ENCODE peak calls at places on chromosomes 13 and 19, in four cellular contexts. H, U, K and M are unnamed samples.
A peak's percentile ranks its signal among the peaks of the same experiment; 100 is the strongest.

GRCh38 chr13:28449826-28450773 is 44.8 kb downstream of the FLT1 start:
- DNase-seq in U (no peak), K (peak; percentile 10), H (peak; percentile 81), M (peak; percentile 58)

GRCh38 chr13:62432906-62433305 is 1017.3 kb upstream of the PCDH20 start:
- DNase-seq in H (no peak), K (no peak), U (no peak), M (no peak)

GRCh38 chr13:93147946-93148345 is 78.7 kb upstream of the GPC6 start:
- DNase-seq in U (no peak), K (no peak), H (no peak), M (no peak)

GRCh38 chr19:38686530-38686888 is 39.1 kb downstream of the ACTN4 start:
- DNase-seq in H (no peak), U (no peak), K (no peak), M (no peak)

GRCh38 chr19:10625003-10625761 is at the start of gene SLC44A2:
- DNase-seq in H (peak; percentile 54), K (peak; percentile 51), U (peak; percentile 55), M (peak; percentile 80)

GRCh38 chr19:46404039-46404883 is 9.1 kb downstream of the CCDC8 start:
- DNase-seq in K (peak; percentile 59), U (peak; percentile 41), H (peak; percentile 71), M (peak; percentile 84)

GRCh38 chr13:57624565-57625435 is 6.7 kb upstream of the PCDH17 start:
- DNase-seq in H (peak; percentile 42), K (peak; percentile 60), U (peak; percentile 76), M (peak; percentile 8)

GRCh38 chr13:66887088-66887487 is 343.0 kb downstream of the PCDH9 start:
- DNase-seq in U (peak; percentile 48), K (peak; percentile 52), H (no peak), M (peak; percentile 9)

GRCh38 chr19:40597329-40597838 is 3.8 kb upstream of the LTBP4 start:
- DNase-seq in U (no peak), H (no peak), K (no peak), M (no peak)

DNA sequence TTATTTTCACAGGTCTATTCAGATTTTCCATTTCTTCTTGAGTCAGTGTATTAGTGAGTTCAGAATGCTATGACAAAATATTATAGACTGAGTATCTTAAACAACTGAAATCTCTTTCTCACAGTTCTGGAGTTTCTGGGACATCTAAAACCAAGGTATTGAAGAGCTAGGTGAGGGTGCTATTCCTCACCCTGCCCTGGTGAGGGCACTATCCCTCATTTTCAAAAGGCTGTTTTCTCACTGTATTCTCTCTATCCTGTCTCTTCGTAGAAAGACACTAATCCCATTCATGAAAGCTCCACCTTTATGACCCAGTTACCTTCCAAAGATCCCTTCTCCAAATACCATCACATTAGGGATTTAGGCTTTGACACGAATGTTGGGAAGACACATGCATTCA is 1617.1 kb downstream of the PCDH9 start:
- DNase-seq in K (no peak), H (no peak), U (no peak), M (no peak)
- TF ChIP-seq CTCF in K (peak; percentile 18), H (no peak), U (peak; percentile 15), M (peak; percentile 16)

DNA sequence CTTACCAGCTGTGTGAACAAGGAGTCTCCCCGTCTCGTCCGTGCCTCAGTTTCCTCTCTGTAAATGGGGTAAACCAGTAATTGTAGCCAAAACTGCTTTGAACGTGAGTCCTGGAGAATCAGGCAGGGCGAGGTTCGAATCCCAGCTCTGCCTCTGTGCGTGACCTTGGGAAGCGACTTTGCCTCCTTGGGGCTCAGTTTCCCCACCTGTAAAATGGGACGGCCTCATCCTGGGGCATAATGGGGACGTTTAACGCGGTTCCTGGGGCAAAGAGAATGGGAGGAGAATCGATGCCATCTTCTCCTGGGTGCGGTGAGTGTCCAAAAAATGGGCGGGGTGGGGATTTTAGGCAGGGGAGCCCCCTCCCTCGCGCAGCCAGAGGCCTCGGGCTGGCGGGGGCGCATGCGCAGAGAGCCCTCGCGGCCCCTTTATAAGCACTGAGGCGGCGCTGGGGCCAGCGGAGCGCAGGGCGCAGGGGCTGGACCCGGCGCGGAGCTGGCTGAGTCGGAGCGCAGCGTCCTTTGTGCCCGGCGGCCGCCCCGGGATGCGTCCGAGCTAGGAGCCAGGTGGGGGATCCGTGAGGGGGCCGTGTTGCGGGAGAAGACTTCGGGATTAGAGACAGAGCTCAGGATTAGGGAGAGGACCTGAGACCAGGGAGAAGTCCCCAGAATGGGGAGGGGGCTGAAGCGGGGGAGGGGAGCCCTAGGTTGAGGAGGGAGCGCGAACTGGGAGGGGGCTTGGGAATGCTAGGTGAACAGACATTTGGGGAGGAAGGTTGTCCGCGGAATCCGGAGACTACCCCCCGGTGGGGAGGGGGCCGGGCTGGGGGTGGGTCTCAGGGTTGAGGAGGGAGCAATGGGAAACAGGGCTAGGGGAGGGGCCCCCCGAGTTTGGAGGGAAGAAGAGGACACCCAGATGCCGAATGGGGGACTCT is at the start of gene NCAN:
- DNase-seq in H (no peak), U (no peak), K (no peak), M (no peak)
- H3K4me3 ChIP-seq in H (no peak within 1 kb of the TSS), U (no peak within 1 kb of the TSS), K (no peak within 1 kb of the TSS), M (no peak within 1 kb of the TSS)

GRCh38 chr13:76667551-76667950 is 218.7 kb downstream of the KCTD12 start:
- DNase-seq in K (peak; percentile 92), U (peak; percentile 89), H (peak; percentile 79), M (peak; percentile 50)
- TF ChIP-seq CTCF in K (peak; percentile 61), U (peak; percentile 68), H (peak; percentile 61), M (peak; percentile 41)

GRCh38 chr19:34994643-34995471 is 5.3 kb upstream of the GRAMD1A start:
- DNase-seq in H (no peak), U (no peak), K (peak; percentile 27), M (no peak)
- H3K4me3 ChIP-seq in H (no peak overlapping the region), U (no peak overlapping the region), K (no peak overlapping the region), M (no peak overlapping the region)

GRCh38 chr19:4528843-4529242 is 6.2 kb downstream of the PLIN5 start:
- DNase-seq in H (no peak), K (no peak), U (no peak), M (no peak)
- TF ChIP-seq CTCF in H (no peak), K (no peak), U (no peak), M (no peak)

GRCh38 chr13:45434556-45435371 is 16.6 kb upstream of the SLC25A30 start:
- DNase-seq in U (no peak), K (no peak), H (no peak), M (no peak)
- H3K4me3 ChIP-seq in U (no peak overlapping the region), K (no peak overlapping the region), H (no peak overlapping the region), M (no peak overlapping the region)

GRCh38 chr13:81929988-81930387 is 1589.1 kb upstream of the SPRY2 start:
- DNase-seq in U (peak; percentile 34), K (no peak), H (no peak), M (no peak)
- TF ChIP-seq CTCF in U (peak; percentile 45), K (no peak), H (no peak), M (no peak)

GRCh38 chr19:7887408-7888144 is 734 bp upstream of the LRRC8E start:
- DNase-seq in U (no peak), K (no peak), H (no peak), M (no peak)

GRCh38 chr19:7885818-7886217 is 2.5 kb upstream of the LRRC8E start:
- DNase-seq in K (no peak), U (no peak), H (no peak), M (no peak)

GRCh38 chr19:7888145-7888825 is at the start of gene LRRC8E:
- DNase-seq in U (peak; percentile 53), K (peak; percentile 43), H (peak; percentile 61), M (peak; percentile 86)

GRCh38 chr19:7883796-7884570 is 4.3 kb upstream of the LRRC8E start:
- DNase-seq in H (peak; percentile 40), U (no peak), K (peak; percentile 27), M (peak; percentile 36)

GRCh38 chr19:7888826-7889217 is 512 bp downstream of the LRRC8E start:
- DNase-seq in K (no peak), H (no peak), U (no peak), M (no peak)
- H3K4me3 ChIP-seq in K (peak overlapping the region; percentile 75), H (peak overlapping the region; percentile 73), U (peak overlapping the region; percentile 70), M (peak overlapping the region; percentile 68)

GRCh38 chr19:34856052-34856451 is 70.7 kb upstream of the ZNF30 start:
- DNase-seq in K (no peak), H (no peak), U (no peak), M (no peak)

GRCh38 chr19:34853369-34853768 is 73.3 kb upstream of the ZNF30 start:
- DNase-seq in K (no peak), U (no peak), H (no peak), M (no peak)

GRCh38 chr19:34847393-34847792 is 74.4 kb upstream of the ZNF599 start:
- DNase-seq in H (no peak), K (no peak), U (no peak), M (no peak)

GRCh38 chr19:34851277-34851804 is 75.4 kb upstream of the ZNF30 start:
- DNase-seq in H (no peak), K (no peak), U (no peak), M (no peak)
- TF ChIP-seq CTCF in H (no peak), K (no peak), U (no peak), M (no peak)

GRCh38 chr13:94705081-94705751 is 7.1 kb downstream of the SOX21 start:
- DNase-seq in H (peak; percentile 8), K (no peak), U (no peak), M (no peak)

GRCh38 chr13:94708031-94708571 is 4.2 kb downstream of the SOX21 start:
- DNase-seq in U (no peak), H (no peak), K (no peak), M (no peak)

GRCh38 chr13:94706101-94706853 is 6.1 kb downstream of the SOX21 start:
- DNase-seq in U (no peak), H (no peak), K (no peak), M (no peak)

GRCh38 chr13:94707400-94708021 is 4.8 kb downstream of the SOX21 start:
- DNase-seq in H (no peak), K (no peak), U (no peak), M (no peak)

GRCh38 chr13:94706854-94707399 is 5.4 kb downstream of the SOX21 start:
- DNase-seq in H (no peak), K (no peak), U (no peak), M (no peak)
- H3K4me3 ChIP-seq in H (no peak overlapping the region), K (no peak overlapping the region), U (no peak overlapping the region), M (no peak overlapping the region)